ENCODE peak calls at places on chromosomes 11 and 22, in seven cellular contexts. O is OCI-M1; L is NCI-H2081; A is HL-60; B is AG08396; E is activated CD8-positive, alpha-beta T cell treated with anti-CD3 and anti-CD28 coated beads for 36 hours; F is GM23338. G is an unnamed sample.

GRCh38 chr11:80638296-80638695 is 1197.5 kb upstream of the TENM4 start:
- DNase-seq in O (no peak), L (no peak), A (no peak), B (no peak), E (no peak), F (no peak), G (no peak)

GRCh38 chr11:124172599-124172998 is 10.5 kb upstream of the OR10D3 start:
- DNase-seq in O (no peak), L (no peak), A (no peak), B (no peak), E (no peak), F (no peak), G (no peak)

GRCh38 chr22:37269930-37270678 is 12.2 kb upstream of the CYTH4 start:
- DNase-seq in O (peak), L (no peak), A (no peak), B (no peak), E (no peak), F (no peak), G (no peak)

GRCh38 chr22:41525450-41526225 is 18.6 kb downstream of the POLR3H start:
- DNase-seq in O (no peak), L (no peak), A (no peak), B (no peak), E (no peak), F (no peak), G (no peak)

GRCh38 chr11:109130910-109131309 is 291.1 kb upstream of the C11orf87 start:
- DNase-seq in O (no peak), L (no peak), A (no peak), B (no peak), E (no peak), F (peak), G (no peak)

GRCh38 chr11:65113839-65114238 is 2.2 kb downstream of the TM7SF2 start:
- DNase-seq in O (no peak), L (no peak), A (no peak), B (no peak), E (no peak), F (no peak), G (no peak)

GRCh38 chr22:17754233-17754925 is 19.9 kb downstream of the BID start:
- DNase-seq in O (peak), L (no peak), A (no peak), B (no peak), E (peak), F (peak), G (no peak)

GRCh38 chr11:2377511-2378443 is 667 bp downstream of the CD81 start:
- DNase-seq in O (peak), L (peak), A (no peak), B (peak), E (peak), F (peak), G (peak)

GRCh38 chr11:88288560-88288959 is 49.0 kb downstream of the CTSC start:
- DNase-seq in O (no peak), L (no peak), A (no peak), B (no peak), E (no peak), F (no peak), G (no peak)

GRCh38 chr22:49349841-49350381 is 477.8 kb downstream of the BRD1 start:
- DNase-seq in O (no peak), L (no peak), A (no peak), B (no peak), E (no peak), F (no peak), G (no peak)

GRCh38 chr11:45089251-45089650 is 57.2 kb upstream of the PRDM11 start:
- DNase-seq in O (no peak), L (no peak), A (no peak), B (peak), E (no peak), F (no peak), G (no peak)

GRCh38 chr11:81359476-81359875 is 1374.2 kb downstream of the FAM181B start:
- DNase-seq in O (no peak), L (no peak), A (no peak), B (no peak), E (no peak), F (no peak), G (no peak)

GRCh38 chr22:25942126-25942988 is 200.4 kb downstream of the MYO18B start:
- DNase-seq in O (no peak), L (peak), A (no peak), B (no peak), E (no peak), F (no peak), G (no peak)

GRCh38 chr11:30453705-30454104 is 130.8 kb downstream of the ARL14EP start:
- DNase-seq in O (no peak), L (no peak), A (no peak), B (no peak), E (no peak), F (peak), G (no peak)

GRCh38 chr11:30585067-30585891 is 874 bp downstream of the MPPED2 start:
- DNase-seq in O (no peak), L (no peak), A (no peak), B (peak), E (peak), F (peak), G (peak)

G was measured in HuH-7.5.